ENCODE peak calls at places on chromosomes 6 and 20, in eight cellular contexts. O is brain microvascular endothelial cell; S is IMR-90; C is PC-3; P is posterior vena cava; K is Calu3; G is A673; H is stimulated activated CD4-positive, alpha-beta T cell treated with anti-CD3 and anti-CD28 coated beads, Interleukin-12 subunit alpha, Interleukin-12 subunit beta, amount 100 ng/mL, for 4 hours. M is an unnamed sample.

GRCh38 chr20:44619294-44619693 is 32.2 kb downstream of the ADA start:
- DNase-seq in H (no peak), P (no peak), C (no peak), S (no peak), G (no peak), K (no peak), O (no peak), M (no peak)

GRCh38 chr6:13709698-13710551 is 1.7 kb downstream of the RANBP9 start:
- DNase-seq in P (no peak), H (no peak), O (peak), C (peak), S (peak), K (no peak), G (peak), M (no peak)

GRCh38 chr20:8389381-8390368 is 257.6 kb downstream of the PLCB1 start:
- DNase-seq in G (peak), P (no peak), O (no peak), K (no peak), S (peak), C (peak), H (no peak), M (peak)

GRCh38 chr6:132188865-132189264 is 212.4 kb downstream of the MOXD1 start:
- DNase-seq in O (peak), P (no peak), H (no peak), S (peak), K (no peak), G (peak), C (peak), M (no peak)

GRCh38 chr20:63507083-63507743 is 8.3 kb upstream of the EEF1A2 start:
- DNase-seq in P (no peak), G (no peak), C (no peak), H (no peak), K (no peak), S (no peak), O (no peak), M (no peak)

GRCh38 chr20:48051810-48052491 is 266.7 kb upstream of the SULF2 start:
- DNase-seq in K (peak), G (peak), H (no peak), C (peak), O (peak), S (peak), P (no peak), M (peak)

GRCh38 chr6:84411060-84411629 is 183.7 kb upstream of the CEP162 start:
- DNase-seq in G (no peak), H (no peak), K (no peak), C (peak), O (peak), P (no peak), S (peak), M (no peak)

GRCh38 chr6:27168586-27169443 is 78.7 kb upstream of the PRSS16 start:
- DNase-seq in H (no peak), S (peak), C (peak), K (peak), O (peak), P (no peak), G (no peak), M (no peak)

GRCh38 chr6:25062070-25062811 is 126.5 kb upstream of the RIPOR2 start:
- DNase-seq in G (no peak), O (no peak), P (no peak), S (no peak), H (no peak), K (no peak), C (no peak), M (no peak)

GRCh38 chr6:33628401-33628964 is 7.4 kb downstream of the ITPR3 start:
- DNase-seq in H (no peak), O (no peak), K (no peak), P (no peak), C (no peak), G (no peak), S (no peak), M (peak)

GRCh38 chr20:40073535-40074111 is 615.4 kb downstream of the MAFB start:
- DNase-seq in O (peak), K (no peak), H (no peak), C (no peak), P (no peak), S (no peak), G (peak), M (no peak)

GRCh38 chr20:33531047-33531877 is 41.4 kb downstream of the CBFA2T2 start:
- DNase-seq in C (no peak), P (no peak), G (peak), K (no peak), O (no peak), S (peak), H (no peak), M (no peak)

GRCh38 chr6:42179261-42179955 is 6.2 kb downstream of the GUCA1A start:
- DNase-seq in O (no peak), C (no peak), H (no peak), K (no peak), P (no peak), S (no peak), G (no peak), M (no peak)

GRCh38 chr6:137155830-137156229 is 17.6 kb downstream of the IL22RA2 start:
- DNase-seq in S (no peak), C (peak), O (peak), H (no peak), P (no peak), K (no peak), G (no peak), M (no peak)

GRCh38 chr6:24154121-24154520 is 28.1 kb downstream of the NRSN1 start:
- DNase-seq in K (no peak), C (peak), O (no peak), G (no peak), P (no peak), H (no peak), S (no peak), M (no peak)

GRCh38 chr6:82955841-82956240 is 109.8 kb downstream of the UBE3D start:
- DNase-seq in G (no peak), H (no peak), C (peak), K (no peak), O (peak), S (peak), P (no peak), M (no peak)

GRCh38 chr6:167791036-167791779 is 35.5 kb upstream of the AFDN start:
- DNase-seq in G (no peak), K (peak), O (no peak), C (peak), H (no peak), P (no peak), S (no peak), M (no peak)

GRCh38 chr6:160965893-160966292 is 25.7 kb upstream of the MAP3K4 start:
- DNase-seq in H (no peak), K (no peak), C (no peak), P (no peak), G (no peak), O (no peak), S (no peak), M (no peak)

GRCh38 chr6:156687875-156688549 is 89.2 kb upstream of the ARID1B start:
- DNase-seq in K (no peak), P (no peak), C (peak), H (peak), G (peak), O (peak), S (peak), M (no peak)

GRCh38 chr6:154356690-154357089 is at the start of gene IPCEF1:
- DNase-seq in G (no peak), S (no peak), C (no peak), H (no peak), K (no peak), O (no peak), P (no peak), M (no peak)

GRCh38 chr6:16545382-16545781 is 215.9 kb downstream of the ATXN1 start:
- DNase-seq in S (no peak), H (no peak), O (no peak), P (no peak), K (no peak), C (no peak), G (no peak), M (no peak)

GRCh38 chr6:109747216-109747615 is 56.1 kb downstream of the FIG4 start:
- DNase-seq in P (no peak), C (no peak), H (no peak), O (no peak), K (no peak), S (no peak), G (no peak), M (no peak)

GRCh38 chr6:18102783-18103509 is 19.5 kb downstream of the NHLRC1 start:
- DNase-seq in P (no peak), O (no peak), C (no peak), G (no peak), H (no peak), K (no peak), S (no peak), M (no peak)

GRCh38 chr6:139979021-139979721 is 604.7 kb upstream of the CITED2 start:
- DNase-seq in H (no peak), K (no peak), C (no peak), S (no peak), O (no peak), G (no peak), P (no peak), M (no peak)

GRCh38 chr6:32426338-32426737 is 13.3 kb upstream of the HLA-DRA start:
- DNase-seq in S (no peak), P (no peak), H (no peak), K (no peak), G (no peak), C (no peak), O (no peak), M (no peak)

GRCh38 chr6:5302995-5303622 is 41.8 kb downstream of the FARS2 start:
- DNase-seq in H (peak), G (no peak), P (no peak), O (no peak), S (peak), K (peak), C (peak), M (peak)

GRCh38 chr6:170152111-170152926 is 138.6 kb downstream of the DLL1 start:
- DNase-seq in P (no peak), S (no peak), O (no peak), G (no peak), C (no peak), H (no peak), K (peak), M (no peak)

GRCh38 chr20:6767536-6768227 is at the start of gene BMP2:
- DNase-seq in O (peak), H (no peak), C (peak), K (peak), P (peak), S (peak), G (peak), M (peak)

GRCh38 chr20:62984666-62985065 is 22.1 kb downstream of the BHLHE23 start:
- DNase-seq in G (no peak), K (no peak), H (no peak), S (no peak), C (no peak), O (no peak), P (no peak), M (no peak)

GRCh38 chr6:52749546-52750152 is 13.6 kb downstream of the GSTA2 start:
- DNase-seq in C (peak), P (no peak), G (no peak), H (no peak), K (no peak), S (no peak), O (no peak), M (peak)